ENCODE peak calls at places on chromosomes 4 and X, in eight cellular contexts. P, A, C, F, V, H, G and M are unnamed samples. For H3K36me3, the result is how much of the 10 kb centered on the place peaks cover.

GRCh38 chrX:3697701-3698279 is 15.7 kb downstream of the PRKX start:
- DNase-seq in P (peak), A (no peak), C (peak), F (peak), V (no peak), H (no peak), G (peak), M (peak)

GRCh38 chr4:27524224-27524623 is 663.6 kb downstream of the STIM2 start:
- DNase-seq in P (no peak), A (no peak), C (no peak), F (peak), V (no peak), H (no peak), G (no peak), M (no peak)

GRCh38 chr4:57426779-57427395 is 316.7 kb upstream of the IGFBP7 start:
- DNase-seq in P (peak), A (peak), C (peak), F (peak), V (peak), H (peak), G (peak), M (peak)

GRCh38 chrX:17374619-17375360 is at the start of gene NHS:
- DNase-seq in P (peak), A (peak), C (peak), F (peak), V (peak), H (peak), G (peak), M (peak)

GRCh38 chr4:53497446-53498069 is 93.7 kb downstream of the LNX1 start:
- DNase-seq in P (peak), A (no peak), C (no peak), F (peak), V (no peak), H (no peak), G (peak), M (no peak)

GRCh38 chrX:37896491-37896890 is 49.1 kb upstream of the DYNLT3 start:
- DNase-seq in P (no peak), A (no peak), C (no peak), F (no peak), V (no peak), H (no peak), G (no peak), M (no peak)

GRCh38 chr4:186473933-186474332 is 81.4 kb downstream of the MTNR1A start:
- DNase-seq in P (no peak), A (no peak), C (no peak), F (no peak), V (no peak), H (no peak), G (no peak), M (no peak)

GRCh38 chrX:136130931-136131843 is 16.1 kb upstream of the FHL1 start:
- DNase-seq in P (peak), A (peak), C (peak), F (peak), V (peak), H (no peak), G (no peak), M (no peak)

GRCh38 chrX:17613979-17614572 is 123.2 kb upstream of the SCML1 start:
- DNase-seq in P (peak), A (no peak), C (peak), F (peak), V (peak), H (no peak), G (no peak), M (no peak)

GRCh38 chr4:168924648-168925047 is 85.4 kb downstream of the CBR4 start:
- DNase-seq in P (no peak), A (no peak), C (no peak), F (no peak), V (no peak), H (peak), G (no peak), M (no peak)
- H3K36me3 ChIP-seq in P (under half), A (half or more), C (half or more), F (half or more), V (under half), H (half or more), G (under half), M (half or more)

GRCh38 chr4:8143392-8144140 is 15.0 kb downstream of the ABLIM2 start:
- DNase-seq in P (no peak), A (no peak), C (no peak), F (no peak), V (no peak), H (no peak), G (no peak), M (no peak)
- H3K9ac ChIP-seq in P (no peak), A (no peak), C (no peak), F (no peak), V (no peak), H (no peak), G (no peak), M (no peak)

DNA sequence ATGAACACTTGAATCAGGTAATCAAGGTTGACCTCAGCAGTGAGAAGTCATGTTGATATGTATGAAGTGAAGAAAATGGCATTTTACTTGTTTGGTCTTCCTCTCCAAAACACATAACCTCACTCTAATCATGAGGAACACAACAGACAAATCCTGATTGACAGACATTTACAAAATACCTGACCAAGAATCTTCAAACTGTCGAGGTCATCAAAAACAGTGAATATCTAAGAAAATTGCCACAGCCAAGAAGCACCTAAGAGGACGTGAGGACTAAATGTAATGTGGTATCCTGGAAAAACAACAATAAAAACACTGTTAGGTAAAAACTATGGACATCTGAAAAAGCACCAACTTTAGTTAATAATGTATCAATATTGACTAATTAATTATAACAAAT is 129.5 kb upstream of the MAGEB18 start:
- DNase-seq in P (no peak), A (no peak), C (no peak), F (no peak), V (no peak), H (no peak), G (no peak), M (no peak)
- H3K36me3 ChIP-seq in P (under half), A (under half), C (under half), F (under half), V (under half), H (under half), G (under half), M (under half)

GRCh38 chr4:85787133-85787532 is 312.2 kb downstream of the ARHGAP24 start:
- DNase-seq in P (peak), A (no peak), C (peak), F (peak), V (peak), H (no peak), G (no peak), M (no peak)
- H3K9ac ChIP-seq in P (no peak), A (no peak), C (no peak), F (peak), V (peak), H (peak), G (no peak), M (no peak)

GRCh38 chr4:143555676-143556075 is 42.2 kb downstream of the SMARCA5 start:
- DNase-seq in P (no peak), A (no peak), C (no peak), F (no peak), V (no peak), H (no peak), G (no peak), M (no peak)
- H3K36me3 ChIP-seq in P (under half), A (under half), C (under half), F (half or more), V (under half), H (half or more), G (under half), M (under half)

DNA sequence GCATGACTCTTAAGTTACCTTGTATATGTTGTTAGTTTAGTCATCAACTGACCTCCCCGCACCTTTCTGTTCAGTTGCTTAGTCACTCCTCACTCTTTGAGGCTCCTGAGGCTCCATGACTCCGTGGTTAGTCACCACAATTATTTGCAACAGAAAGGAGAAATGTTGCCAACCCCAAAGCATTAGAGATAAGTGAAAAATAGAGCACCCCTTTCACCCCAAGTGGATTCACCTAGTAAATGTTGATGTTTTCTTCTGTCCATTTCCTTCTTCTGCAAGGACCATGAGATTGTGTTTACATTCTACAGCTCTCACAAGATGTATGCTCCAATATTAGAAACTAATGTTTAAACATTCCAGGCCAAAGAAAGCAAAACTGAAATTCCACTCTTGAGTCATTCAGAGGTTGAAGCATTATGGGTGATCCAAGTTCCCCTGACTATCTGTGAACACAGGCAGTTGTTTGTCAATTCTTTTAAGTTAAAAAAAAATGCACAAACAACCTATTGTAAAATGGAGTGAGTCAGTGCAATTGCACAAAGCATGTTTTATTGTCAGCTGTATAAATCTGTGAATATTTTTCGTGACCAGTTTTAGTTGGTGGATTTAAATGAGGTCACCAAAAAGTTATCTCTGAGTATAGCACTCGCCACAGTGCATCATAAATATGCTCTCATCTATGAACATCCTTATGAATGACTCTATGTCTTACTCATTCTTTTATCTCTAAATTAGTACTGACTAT is 552.4 kb upstream of the MAGEB2 start:
- DNase-seq in P (peak), A (no peak), C (peak), F (peak), V (peak), H (no peak), G (no peak), M (no peak)
- H3K9ac ChIP-seq in P (no peak), A (no peak), C (peak), F (no peak), V (peak), H (peak), G (no peak), M (no peak)

DNA sequence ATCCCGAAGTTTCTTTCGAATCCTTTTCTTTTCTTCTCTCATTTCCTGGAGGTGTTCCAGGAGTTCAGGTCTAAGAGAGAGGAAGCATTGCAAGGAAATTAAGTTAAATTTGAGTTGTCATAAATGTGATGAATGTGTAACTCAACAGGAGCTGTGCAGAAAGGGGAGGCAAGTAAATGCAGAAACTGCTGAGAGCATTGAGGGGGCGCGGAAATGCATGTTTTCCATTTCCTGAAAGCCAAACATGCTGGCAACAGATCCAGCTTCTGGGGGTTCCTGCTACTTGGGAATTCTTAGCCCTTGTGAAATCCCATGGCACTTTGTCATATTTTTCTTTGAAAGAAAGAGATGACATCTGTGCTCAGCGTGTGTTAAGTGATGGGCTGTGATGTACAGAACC is 33.7 kb upstream of the NAP1L5 start:
- DNase-seq in P (no peak), A (no peak), C (no peak), F (no peak), V (no peak), H (no peak), G (no peak), M (no peak)
- H3K36me3 ChIP-seq in P (under half), A (under half), C (under half), F (half or more), V (under half), H (under half), G (under half), M (under half)